ENCODE peak calls at places on chromosome 11, in ten cellular contexts. One of them, this sample, is unnamed.

GRCh38 chr11:31973175-31973574 is 117.7 kb upstream of the RCN1 start:
- DNase-seq in AG09309: no peak
- DNase-seq in retina: peak
- DNase-seq in uterus: no peak
- DNase-seq in effector CD4-positive, alpha-beta T cell: no peak
- DNase-seq in substantia nigra: no peak
- DNase-seq in activated T-cell treated with anti-CD3 and anti-CD28 coated beads for 1 hour: no peak
- DNase-seq in RWPE1: no peak
- DNase-seq in omental fat pad: no peak
- DNase-seq in left ventricle myocardium inferior: no peak
- DNase-seq in this sample: no peak

GRCh38 chr11:64745523-64746328 is 1.8 kb upstream of the RASGRP2 start:
- DNase-seq in AG09309: no peak
- DNase-seq in retina: peak
- DNase-seq in uterus: peak
- DNase-seq in effector CD4-positive, alpha-beta T cell: peak
- DNase-seq in substantia nigra: peak
- DNase-seq in activated T-cell treated with anti-CD3 and anti-CD28 coated beads for 1 hour: peak
- DNase-seq in RWPE1: no peak
- DNase-seq in omental fat pad: peak
- DNase-seq in left ventricle myocardium inferior: peak
- DNase-seq in this sample: peak

GRCh38 chr11:63530021-63530420 is 6.6 kb upstream of the PLAAT4 start:
- DNase-seq in AG09309: no peak
- DNase-seq in retina: no peak
- DNase-seq in uterus: no peak
- DNase-seq in effector CD4-positive, alpha-beta T cell: no peak
- DNase-seq in substantia nigra: peak
- DNase-seq in activated T-cell treated with anti-CD3 and anti-CD28 coated beads for 1 hour: no peak
- DNase-seq in RWPE1: no peak
- DNase-seq in omental fat pad: no peak
- DNase-seq in left ventricle myocardium inferior: no peak
- DNase-seq in this sample: no peak

GRCh38 chr11:284081-285020 is 4.6 kb upstream of the PGGHG start:
- DNase-seq in AG09309: no peak
- DNase-seq in retina: no peak
- DNase-seq in uterus: peak
- DNase-seq in effector CD4-positive, alpha-beta T cell: no peak
- DNase-seq in substantia nigra: no peak
- DNase-seq in activated T-cell treated with anti-CD3 and anti-CD28 coated beads for 1 hour: no peak
- DNase-seq in RWPE1: no peak
- DNase-seq in omental fat pad: no peak
- DNase-seq in left ventricle myocardium inferior: no peak
- DNase-seq in this sample: no peak

GRCh38 chr11:67558084-67558772 is 25.4 kb upstream of the GSTP1 start:
- DNase-seq in AG09309: no peak
- DNase-seq in retina: no peak
- DNase-seq in uterus: no peak
- DNase-seq in effector CD4-positive, alpha-beta T cell: no peak
- DNase-seq in substantia nigra: no peak
- DNase-seq in activated T-cell treated with anti-CD3 and anti-CD28 coated beads for 1 hour: no peak
- DNase-seq in RWPE1: no peak
- DNase-seq in omental fat pad: no peak
- DNase-seq in left ventricle myocardium inferior: peak
- DNase-seq in this sample: no peak

GRCh38 chr11:36361901-36362391 is 65.9 kb downstream of the PRR5L start:
- DNase-seq in AG09309: peak
- DNase-seq in retina: no peak
- DNase-seq in uterus: no peak
- DNase-seq in effector CD4-positive, alpha-beta T cell: no peak
- DNase-seq in substantia nigra: no peak
- DNase-seq in activated T-cell treated with anti-CD3 and anti-CD28 coated beads for 1 hour: no peak
- DNase-seq in RWPE1: peak
- DNase-seq in omental fat pad: no peak
- DNase-seq in left ventricle myocardium inferior: no peak
- DNase-seq in this sample: no peak

GRCh38 chr11:100810146-100810545 is 123.1 kb downstream of the ARHGAP42 start:
- DNase-seq in AG09309: peak
- DNase-seq in retina: no peak
- DNase-seq in uterus: no peak
- DNase-seq in effector CD4-positive, alpha-beta T cell: no peak
- DNase-seq in substantia nigra: no peak
- DNase-seq in activated T-cell treated with anti-CD3 and anti-CD28 coated beads for 1 hour: no peak
- DNase-seq in RWPE1: peak
- DNase-seq in omental fat pad: no peak
- DNase-seq in left ventricle myocardium inferior: no peak
- DNase-seq in this sample: no peak

GRCh38 chr11:91394718-91395414 is 829.8 kb upstream of the FAT3 start:
- DNase-seq in AG09309: no peak
- DNase-seq in retina: no peak
- DNase-seq in uterus: no peak
- DNase-seq in effector CD4-positive, alpha-beta T cell: no peak
- DNase-seq in substantia nigra: no peak
- DNase-seq in activated T-cell treated with anti-CD3 and anti-CD28 coated beads for 1 hour: no peak
- DNase-seq in RWPE1: no peak
- DNase-seq in omental fat pad: no peak
- DNase-seq in left ventricle myocardium inferior: no peak
- DNase-seq in this sample: no peak

GRCh38 chr11:119903389-119903788 is 174.4 kb upstream of the NECTIN1 start:
- DNase-seq in AG09309: no peak
- DNase-seq in retina: no peak
- DNase-seq in uterus: no peak
- DNase-seq in effector CD4-positive, alpha-beta T cell: no peak
- DNase-seq in substantia nigra: no peak
- DNase-seq in activated T-cell treated with anti-CD3 and anti-CD28 coated beads for 1 hour: no peak
- DNase-seq in RWPE1: no peak
- DNase-seq in omental fat pad: no peak
- DNase-seq in left ventricle myocardium inferior: no peak
- DNase-seq in this sample: no peak

GRCh38 chr11:65112226-65112550 is 516 bp downstream of the TM7SF2 start:
- DNase-seq in AG09309: no peak
- DNase-seq in retina: no peak
- DNase-seq in uterus: no peak
- DNase-seq in effector CD4-positive, alpha-beta T cell: no peak
- DNase-seq in substantia nigra: no peak
- DNase-seq in activated T-cell treated with anti-CD3 and anti-CD28 coated beads for 1 hour: no peak
- DNase-seq in RWPE1: no peak
- DNase-seq in omental fat pad: no peak
- DNase-seq in left ventricle myocardium inferior: no peak
- DNase-seq in this sample: no peak

GRCh38 chr11:102457865-102458264 is 5.3 kb upstream of the TMEM123 start:
- DNase-seq in AG09309: no peak
- DNase-seq in retina: no peak
- DNase-seq in uterus: no peak
- DNase-seq in effector CD4-positive, alpha-beta T cell: no peak
- DNase-seq in substantia nigra: no peak
- DNase-seq in activated T-cell treated with anti-CD3 and anti-CD28 coated beads for 1 hour: no peak
- DNase-seq in RWPE1: no peak
- DNase-seq in omental fat pad: no peak
- DNase-seq in left ventricle myocardium inferior: no peak
- DNase-seq in this sample: no peak

GRCh38 chr11:35116762-35117588 is 22.0 kb upstream of the CD44 start:
- DNase-seq in AG09309: peak
- DNase-seq in retina: no peak
- DNase-seq in uterus: peak
- DNase-seq in effector CD4-positive, alpha-beta T cell: no peak
- DNase-seq in substantia nigra: no peak
- DNase-seq in activated T-cell treated with anti-CD3 and anti-CD28 coated beads for 1 hour: no peak
- DNase-seq in RWPE1: no peak
- DNase-seq in omental fat pad: no peak
- DNase-seq in left ventricle myocardium inferior: peak
- DNase-seq in this sample: no peak

GRCh38 chr11:36333468-36333867 is 37.4 kb downstream of the PRR5L start:
- DNase-seq in AG09309: no peak
- DNase-seq in retina: no peak
- DNase-seq in uterus: no peak
- DNase-seq in effector CD4-positive, alpha-beta T cell: no peak
- DNase-seq in substantia nigra: no peak
- DNase-seq in activated T-cell treated with anti-CD3 and anti-CD28 coated beads for 1 hour: no peak
- DNase-seq in RWPE1: peak
- DNase-seq in omental fat pad: no peak
- DNase-seq in left ventricle myocardium inferior: no peak
- DNase-seq in this sample: no peak

GRCh38 chr11:115221461-115222069 is 282.6 kb downstream of the CADM1 start:
- DNase-seq in AG09309: no peak
- DNase-seq in retina: no peak
- DNase-seq in uterus: no peak
- DNase-seq in effector CD4-positive, alpha-beta T cell: no peak
- DNase-seq in substantia nigra: no peak
- DNase-seq in activated T-cell treated with anti-CD3 and anti-CD28 coated beads for 1 hour: no peak
- DNase-seq in RWPE1: no peak
- DNase-seq in omental fat pad: no peak
- DNase-seq in left ventricle myocardium inferior: no peak
- DNase-seq in this sample: no peak

GRCh38 chr11:33617672-33618362 is 82.8 kb downstream of the C11orf91 start:
- DNase-seq in AG09309: no peak
- DNase-seq in retina: no peak
- DNase-seq in uterus: no peak
- DNase-seq in effector CD4-positive, alpha-beta T cell: no peak
- DNase-seq in substantia nigra: no peak
- DNase-seq in activated T-cell treated with anti-CD3 and anti-CD28 coated beads for 1 hour: no peak
- DNase-seq in RWPE1: no peak
- DNase-seq in omental fat pad: no peak
- DNase-seq in left ventricle myocardium inferior: no peak
- DNase-seq in this sample: no peak

GRCh38 chr11:34586655-34587281 is 34.1 kb upstream of the EHF start:
- DNase-seq in AG09309: no peak
- DNase-seq in retina: no peak
- DNase-seq in uterus: no peak
- DNase-seq in effector CD4-positive, alpha-beta T cell: no peak
- DNase-seq in substantia nigra: no peak
- DNase-seq in activated T-cell treated with anti-CD3 and anti-CD28 coated beads for 1 hour: no peak
- DNase-seq in RWPE1: no peak
- DNase-seq in omental fat pad: no peak
- DNase-seq in left ventricle myocardium inferior: no peak
- DNase-seq in this sample: no peak

GRCh38 chr11:128624269-128625170 is 37.2 kb upstream of the ETS1 start:
- DNase-seq in AG09309: no peak
- DNase-seq in retina: no peak
- DNase-seq in uterus: no peak
- DNase-seq in effector CD4-positive, alpha-beta T cell: peak
- DNase-seq in substantia nigra: no peak
- DNase-seq in activated T-cell treated with anti-CD3 and anti-CD28 coated beads for 1 hour: peak
- DNase-seq in RWPE1: no peak
- DNase-seq in omental fat pad: no peak
- DNase-seq in left ventricle myocardium inferior: no peak
- DNase-seq in this sample: peak

This sample was measured in activated T-helper 1 cell treated with anti-CD3 and anti-CD28 coated beads, Interleukin-12 subunit alpha, Interleukin-12 subunit beta, Interleukin-2, Interleukin-4 antibody, amounts not matched to agents 30 ng/mL and 10 ng/mL and 1 ng/mL, durations not matched to agents 14 hours and 24 hours and 36 hours.